ENCODE peak calls at places on chromosomes 6 and 20, in five cellular contexts. One of them, this sample, is unnamed.

GRCh38 chr20:52746768-52747167 is 225.4 kb upstream of the TSHZ2 start:
- ATAC-seq in A549: no peak
- ATAC-seq in K562: no peak
- ATAC-seq in heart left ventricle: no peak
- ATAC-seq in gastrocnemius medialis: no peak
- ATAC-seq in this sample: no peak

GRCh38 chr20:444862-445426 is 17.4 kb downstream of the TBC1D20 start:
- ATAC-seq in A549: peak
- ATAC-seq in K562: peak
- ATAC-seq in heart left ventricle: peak
- ATAC-seq in gastrocnemius medialis: peak
- ATAC-seq in this sample: no peak

GRCh38 chr20:37200926-37201826 is 21.8 kb upstream of the MROH8 start:
- ATAC-seq in A549: no peak
- ATAC-seq in K562: no peak
- ATAC-seq in heart left ventricle: no peak
- ATAC-seq in gastrocnemius medialis: no peak
- ATAC-seq in this sample: no peak

GRCh38 chr6:52394251-52394666 is 25.9 kb upstream of the EFHC1 start:
- ATAC-seq in A549: no peak
- ATAC-seq in K562: no peak
- ATAC-seq in heart left ventricle: no peak
- ATAC-seq in gastrocnemius medialis: no peak
- ATAC-seq in this sample: no peak

GRCh38 chr6:1130692-1131091 is 181.2 kb upstream of the FOXQ1 start:
- ATAC-seq in A549: no peak
- ATAC-seq in K562: no peak
- ATAC-seq in heart left ventricle: peak
- ATAC-seq in gastrocnemius medialis: peak
- ATAC-seq in this sample: no peak

GRCh38 chr20:56928007-56928406 is 298.9 kb downstream of the TFAP2C start:
- ATAC-seq in A549: no peak
- ATAC-seq in K562: no peak
- ATAC-seq in heart left ventricle: no peak
- ATAC-seq in gastrocnemius medialis: no peak
- ATAC-seq in this sample: no peak

GRCh38 chr6:73694711-73695411 is 1.1 kb upstream of the CD109 start:
- ATAC-seq in A549: peak
- ATAC-seq in K562: no peak
- ATAC-seq in heart left ventricle: no peak
- ATAC-seq in gastrocnemius medialis: no peak
- ATAC-seq in this sample: no peak

GRCh38 chr6:52515219-52515960 is 61.5 kb downstream of the TRAM2 start:
- ATAC-seq in A549: no peak
- ATAC-seq in K562: no peak
- ATAC-seq in heart left ventricle: no peak
- ATAC-seq in gastrocnemius medialis: no peak
- ATAC-seq in this sample: no peak

GRCh38 chr6:148261470-148261869 is 81.2 kb upstream of the SASH1 start:
- ATAC-seq in A549: no peak
- ATAC-seq in K562: no peak
- ATAC-seq in heart left ventricle: no peak
- ATAC-seq in gastrocnemius medialis: no peak
- ATAC-seq in this sample: no peak

GRCh38 chr20:10721112-10721896 is 47.5 kb upstream of the JAG1 start:
- ATAC-seq in A549: no peak
- ATAC-seq in K562: no peak
- ATAC-seq in heart left ventricle: no peak
- ATAC-seq in gastrocnemius medialis: no peak
- ATAC-seq in this sample: no peak

GRCh38 chr6:110658621-110659211 is 156.6 kb downstream of the CDK19 start:
- ATAC-seq in A549: no peak
- ATAC-seq in K562: no peak
- ATAC-seq in heart left ventricle: no peak
- ATAC-seq in gastrocnemius medialis: no peak
- ATAC-seq in this sample: no peak

GRCh38 chr6:37347177-37348145 is 6.3 kb upstream of the RNF8 start:
- ATAC-seq in A549: no peak
- ATAC-seq in K562: no peak
- ATAC-seq in heart left ventricle: no peak
- ATAC-seq in gastrocnemius medialis: no peak
- ATAC-seq in this sample: no peak

GRCh38 chr6:52749546-52750152 is 13.6 kb downstream of the GSTA2 start:
- ATAC-seq in A549: no peak
- ATAC-seq in K562: peak
- ATAC-seq in heart left ventricle: no peak
- ATAC-seq in gastrocnemius medialis: no peak
- ATAC-seq in this sample: no peak

GRCh38 chr20:31515775-31516107 is 1.5 kb downstream of the HM13 start:
- ATAC-seq in A549: no peak
- ATAC-seq in K562: no peak
- ATAC-seq in heart left ventricle: no peak
- ATAC-seq in gastrocnemius medialis: no peak
- ATAC-seq in this sample: no peak

GRCh38 chr20:35496481-35496880 is 33.0 kb downstream of the C20orf173 start:
- ATAC-seq in A549: no peak
- ATAC-seq in K562: no peak
- ATAC-seq in heart left ventricle: no peak
- ATAC-seq in gastrocnemius medialis: no peak
- ATAC-seq in this sample: no peak

GRCh38 chr6:56628105-56628504 is 14.6 kb downstream of the DST start:
- ATAC-seq in A549: no peak
- ATAC-seq in K562: no peak
- ATAC-seq in heart left ventricle: no peak
- ATAC-seq in gastrocnemius medialis: no peak
- ATAC-seq in this sample: no peak

GRCh38 chr6:75611702-75612375 is 10.2 kb downstream of the SENP6 start:
- ATAC-seq in A549: no peak
- ATAC-seq in K562: peak
- ATAC-seq in heart left ventricle: no peak
- ATAC-seq in gastrocnemius medialis: no peak
- ATAC-seq in this sample: no peak

GRCh38 chr6:167689278-167689677 is 137.4 kb upstream of the AFDN start:
- ATAC-seq in A549: no peak
- ATAC-seq in K562: no peak
- ATAC-seq in heart left ventricle: no peak
- ATAC-seq in gastrocnemius medialis: no peak
- ATAC-seq in this sample: no peak

GRCh38 chr6:56620229-56620868 is 22.3 kb downstream of the DST start:
- ATAC-seq in A549: no peak
- ATAC-seq in K562: no peak
- ATAC-seq in heart left ventricle: peak
- ATAC-seq in gastrocnemius medialis: no peak
- ATAC-seq in this sample: no peak

GRCh38 chr6:146850238-146850896 is 251.6 kb downstream of the ADGB start:
- ATAC-seq in A549: no peak
- ATAC-seq in K562: no peak
- ATAC-seq in heart left ventricle: no peak
- ATAC-seq in gastrocnemius medialis: no peak
- ATAC-seq in this sample: no peak

GRCh38 chr6:34970487-34970886 is 81.4 kb downstream of the ANKS1A start:
- ATAC-seq in A549: no peak
- ATAC-seq in K562: no peak
- ATAC-seq in heart left ventricle: no peak
- ATAC-seq in gastrocnemius medialis: no peak
- ATAC-seq in this sample: no peak

GRCh38 chr6:5729813-5730212 is 276.9 kb downstream of the NRN1 start:
- ATAC-seq in A549: no peak
- ATAC-seq in K562: no peak
- ATAC-seq in heart left ventricle: no peak
- ATAC-seq in gastrocnemius medialis: no peak
- ATAC-seq in this sample: no peak

GRCh38 chr20:4090756-4091331 is 75.5 kb upstream of the RNF24 start:
- ATAC-seq in A549: peak
- ATAC-seq in K562: no peak
- ATAC-seq in heart left ventricle: peak
- ATAC-seq in gastrocnemius medialis: no peak
- ATAC-seq in this sample: no peak
- TF ChIP-seq POLR2A in A549: no peak
- TF ChIP-seq POLR2A in K562: no peak
- TF ChIP-seq POLR2A in heart left ventricle: no peak
- TF ChIP-seq POLR2A in gastrocnemius medialis: no peak
- TF ChIP-seq POLR2A in this sample: no peak

GRCh38 chr20:54014301-54014914 is 56.0 kb downstream of the BCAS1 start:
- ATAC-seq in A549: no peak
- ATAC-seq in K562: no peak
- ATAC-seq in heart left ventricle: no peak
- ATAC-seq in gastrocnemius medialis: no peak
- ATAC-seq in this sample: no peak

GRCh38 chr20:54019127-54019526 is 51.3 kb downstream of the BCAS1 start:
- ATAC-seq in A549: no peak
- ATAC-seq in K562: no peak
- ATAC-seq in heart left ventricle: no peak
- ATAC-seq in gastrocnemius medialis: no peak
- ATAC-seq in this sample: no peak

GRCh38 chr20:54013397-54013941 is 56.9 kb downstream of the BCAS1 start:
- ATAC-seq in A549: no peak
- ATAC-seq in K562: no peak
- ATAC-seq in heart left ventricle: no peak
- ATAC-seq in gastrocnemius medialis: no peak
- ATAC-seq in this sample: no peak

GRCh38 chr20:54017846-54018245 is 52.5 kb downstream of the BCAS1 start:
- ATAC-seq in A549: no peak
- ATAC-seq in K562: no peak
- ATAC-seq in heart left ventricle: no peak
- ATAC-seq in gastrocnemius medialis: no peak
- ATAC-seq in this sample: no peak

DNA sequence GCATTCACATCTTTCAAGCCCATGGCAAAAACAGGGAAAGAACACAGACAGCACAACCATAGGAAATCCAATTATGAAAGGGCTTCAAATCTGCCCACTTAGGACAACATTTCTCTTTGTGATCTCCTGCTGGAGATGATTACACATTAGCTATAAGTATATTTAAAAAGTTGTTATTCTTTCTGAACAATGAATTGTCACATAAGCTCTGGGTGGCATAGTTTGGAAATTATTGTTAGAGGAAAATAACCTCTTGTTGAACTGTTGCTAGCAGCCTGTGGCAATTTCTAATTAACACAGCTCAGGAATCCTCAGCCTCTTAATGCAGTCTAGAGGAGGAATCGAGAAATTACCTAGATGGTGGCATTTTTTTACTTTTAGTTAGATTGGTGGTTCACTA is 54.9 kb downstream of the BCAS1 start:
- ATAC-seq in A549: no peak
- ATAC-seq in K562: no peak
- ATAC-seq in heart left ventricle: no peak
- ATAC-seq in gastrocnemius medialis: no peak
- ATAC-seq in this sample: no peak
- TF ChIP-seq CTCF in A549: no peak
- TF ChIP-seq CTCF in K562: no peak
- TF ChIP-seq CTCF in heart left ventricle: no peak
- TF ChIP-seq CTCF in gastrocnemius medialis: no peak
- TF ChIP-seq CTCF in this sample: no peak

DNA sequence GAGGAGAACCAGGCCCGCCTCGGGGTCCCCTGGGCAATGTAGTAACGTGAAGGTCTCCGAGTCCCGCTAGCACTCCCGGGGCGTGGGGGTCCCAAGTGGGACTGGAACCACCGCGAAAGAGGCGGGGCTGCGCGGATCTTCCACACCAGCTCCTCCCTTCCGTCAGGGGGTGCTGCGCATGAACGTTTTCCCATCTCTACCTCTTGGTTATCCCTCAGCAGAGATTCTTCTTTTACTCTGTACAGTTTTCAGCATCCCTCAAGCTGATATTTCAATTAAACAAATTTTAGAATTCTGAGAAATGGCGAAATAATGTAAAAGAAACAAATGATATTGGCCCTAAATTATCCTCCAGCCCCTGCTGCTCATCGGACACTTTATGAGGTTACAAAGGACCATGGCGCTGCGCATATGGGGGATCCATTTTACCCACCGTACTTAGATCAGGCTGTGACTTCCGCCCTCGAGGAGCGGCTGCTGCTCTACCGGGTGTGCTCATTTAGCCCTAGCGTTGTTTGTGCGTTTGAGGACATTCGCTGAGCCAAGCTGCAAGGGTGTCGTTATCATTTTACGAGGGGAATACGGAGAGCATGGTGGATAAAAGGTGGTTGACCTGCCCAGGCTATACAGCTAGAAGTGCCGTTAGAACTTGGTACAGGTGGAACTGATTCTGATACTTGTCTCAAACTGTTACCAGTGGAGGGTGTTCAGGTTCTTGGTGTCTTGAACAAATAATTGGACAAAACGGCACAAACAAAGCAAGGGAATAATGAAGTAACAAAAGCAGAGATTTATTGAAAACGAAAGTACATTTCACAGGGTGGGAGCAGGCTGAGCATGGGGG is 75.2 kb upstream of the CHD6 start:
- ATAC-seq in A549: peak
- ATAC-seq in K562: peak
- ATAC-seq in heart left ventricle: peak
- ATAC-seq in gastrocnemius medialis: peak
- ATAC-seq in this sample: peak
- TF ChIP-seq POLR2A in A549: peak
- TF ChIP-seq POLR2A in K562: peak
- TF ChIP-seq POLR2A in heart left ventricle: peak
- TF ChIP-seq POLR2A in gastrocnemius medialis: peak
- TF ChIP-seq POLR2A in this sample: peak

GRCh38 chr6:99132026-99132425 is 184.3 kb upstream of the FBXL4 start:
- ATAC-seq in A549: no peak
- ATAC-seq in K562: no peak
- ATAC-seq in heart left ventricle: no peak
- ATAC-seq in gastrocnemius medialis: no peak
- ATAC-seq in this sample: no peak

GRCh38 chr6:99129835-99130234 is 182.1 kb upstream of the FBXL4 start:
- ATAC-seq in A549: no peak
- ATAC-seq in K562: no peak
- ATAC-seq in heart left ventricle: no peak
- ATAC-seq in gastrocnemius medialis: no peak
- ATAC-seq in this sample: no peak

DNA sequence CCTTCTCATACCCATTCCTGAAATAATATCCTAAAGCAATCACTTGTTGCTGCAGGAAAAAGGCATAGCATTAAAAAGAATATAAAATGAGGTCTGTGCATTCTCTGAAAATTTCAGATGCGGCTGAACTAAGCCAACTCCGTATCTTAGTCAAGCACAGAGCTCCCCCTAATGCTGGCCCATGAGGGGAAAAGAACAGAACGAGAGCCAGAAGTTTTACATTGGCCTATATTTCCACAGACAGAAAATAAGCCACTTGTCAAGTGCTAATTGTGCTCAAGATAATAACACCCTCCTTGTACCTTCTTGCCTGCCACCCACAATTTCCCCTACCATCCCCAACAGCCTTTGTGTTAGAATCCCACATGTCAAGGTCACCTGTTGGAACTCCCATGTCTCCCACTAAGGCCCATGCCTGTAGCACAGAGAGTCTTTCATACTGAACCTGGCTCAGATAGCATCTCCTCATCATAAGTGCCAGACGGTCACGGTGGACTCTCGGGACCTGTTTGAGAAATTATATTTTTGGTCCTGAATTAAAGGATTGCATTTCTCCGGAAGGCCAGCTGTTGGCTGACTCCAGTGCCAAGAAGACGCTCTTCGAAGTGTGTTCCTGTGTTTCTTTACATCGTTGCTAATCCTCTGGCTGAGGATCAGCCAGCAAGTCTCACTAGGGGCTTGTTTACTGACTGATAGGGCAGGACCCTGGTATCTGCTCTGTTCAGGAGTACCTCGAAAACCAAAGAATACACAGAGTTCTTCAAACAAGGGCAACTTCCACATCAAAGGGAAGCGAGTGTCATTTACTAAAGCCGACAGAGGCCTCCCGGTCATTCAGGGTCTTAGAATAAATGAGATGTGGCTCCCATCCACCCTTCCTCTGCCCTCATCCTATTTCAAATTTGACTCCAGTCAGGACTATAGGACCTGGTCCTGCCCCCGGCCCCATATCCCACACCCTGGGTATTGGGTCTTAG is 183.4 kb upstream of the FBXL4 start:
- ATAC-seq in A549: no peak
- ATAC-seq in K562: no peak
- ATAC-seq in heart left ventricle: peak
- ATAC-seq in gastrocnemius medialis: no peak
- ATAC-seq in this sample: no peak
- TF ChIP-seq CTCF in A549: no peak
- TF ChIP-seq CTCF in K562: no peak
- TF ChIP-seq CTCF in heart left ventricle: no peak
- TF ChIP-seq CTCF in gastrocnemius medialis: no peak
- TF ChIP-seq CTCF in this sample: no peak